ENCODE peak calls at places on chromosomes 12 and 14, in ten cellular contexts. S is right atrium auricular region, P is anterior cingulate cortex, L is kidney epithelial cell, A is mammary epithelial cell, F is Karpas-422, K is astrocyte of the spinal cord, Q is renal cortical epithelial cell, H is iris pigment epithelial cell, T is head of caudate nucleus. D is an unnamed sample.

GRCh38 chr12:55842681-55843429 is at the start of gene MMP19:
- DNase-seq in S (no peak), P (no peak), L (no peak), A (peak), F (no peak), K (peak), Q (peak), H (peak), T (no peak), D (peak)

GRCh38 chr12:54352022-54352531 is 12.2 kb downstream of the GPR84 start:
- DNase-seq in S (no peak), P (peak), L (peak), A (no peak), F (no peak), K (peak), Q (peak), H (peak), T (peak), D (peak)

GRCh38 chr12:54411398-54412241 is 7.4 kb downstream of the ITGA5 start:
- DNase-seq in S (peak), P (no peak), L (peak), A (peak), F (peak), K (peak), Q (peak), H (peak), T (no peak), D (peak)

GRCh38 chr14:21734457-21735074 is 60.9 kb upstream of the OR4E1 start:
- DNase-seq in S (no peak), P (no peak), L (peak), A (peak), F (peak), K (peak), Q (peak), H (peak), T (peak), D (peak)

GRCh38 chr12:31355747-31356107 is 29.8 kb upstream of the SINHCAF start:
- DNase-seq in S (no peak), P (no peak), L (no peak), A (no peak), F (no peak), K (no peak), Q (no peak), H (no peak), T (no peak), D (no peak)

GRCh38 chr14:65019944-65020566 is 33.4 kb downstream of the FNTB start:
- DNase-seq in S (no peak), P (no peak), L (peak), A (peak), F (peak), K (peak), Q (peak), H (peak), T (peak), D (peak)

GRCh38 chr12:90645181-90645580 is 309.8 kb downstream of the CCER1 start:
- DNase-seq in S (no peak), P (no peak), L (no peak), A (no peak), F (no peak), K (no peak), Q (no peak), H (no peak), T (no peak), D (no peak)

GRCh38 chr12:75481774-75482173 is 1.2 kb downstream of the GLIPR1 start:
- DNase-seq in S (no peak), P (no peak), L (no peak), A (peak), F (peak), K (peak), Q (peak), H (peak), T (no peak), D (peak)

GRCh38 chr12:96908170-96908675 is 1.2 kb downstream of the NEDD1 start:
- DNase-seq in S (no peak), P (no peak), L (no peak), A (peak), F (no peak), K (no peak), Q (peak), H (no peak), T (no peak), D (peak)

GRCh38 chr12:76670776-76671175 is 93.1 kb upstream of the ZDHHC17 start:
- DNase-seq in S (no peak), P (no peak), L (peak), A (peak), F (no peak), K (peak), Q (peak), H (peak), T (no peak), D (peak)

GRCh38 chr14:56217380-56218045 is 99.3 kb downstream of the PELI2 start:
- DNase-seq in S (no peak), P (no peak), L (no peak), A (no peak), F (no peak), K (no peak), Q (peak), H (no peak), T (no peak), D (no peak)

GRCh38 chr14:104882325-104882973 is 17.4 kb downstream of the CEP170B start:
- DNase-seq in S (no peak), P (no peak), L (no peak), A (peak), F (peak), K (no peak), Q (peak), H (peak), T (no peak), D (no peak)

GRCh38 chr14:79483472-79483871 is 727.8 kb downstream of the DIO2 start:
- DNase-seq in S (no peak), P (no peak), L (peak), A (no peak), F (no peak), K (peak), Q (peak), H (peak), T (no peak), D (peak)

GRCh38 chr14:87443787-87444186 is 549.2 kb downstream of the GALC start:
- DNase-seq in S (no peak), P (no peak), L (no peak), A (peak), F (no peak), K (no peak), Q (peak), H (no peak), T (no peak), D (peak)

GRCh38 chr12:78568326-78569020 is 296.1 kb upstream of the SYT1 start:
- DNase-seq in S (no peak), P (no peak), L (peak), A (peak), F (no peak), K (peak), Q (peak), H (peak), T (no peak), D (peak)

GRCh38 chr12:46579474-46579873 is 206.9 kb upstream of the SLC38A2 start:
- DNase-seq in S (no peak), P (no peak), L (no peak), A (no peak), F (no peak), K (no peak), Q (no peak), H (peak), T (no peak), D (no peak)

GRCh38 chr14:68285421-68286179 is 466.0 kb downstream of the RAD51B start:
- DNase-seq in S (no peak), P (no peak), L (no peak), A (no peak), F (no peak), K (no peak), Q (no peak), H (no peak), T (no peak), D (peak)

GRCh38 chr12:114221976-114222630 is 183.8 kb downstream of the TBX5 start:
- DNase-seq in S (no peak), P (no peak), L (no peak), A (no peak), F (no peak), K (no peak), Q (no peak), H (no peak), T (no peak), D (peak)

GRCh38 chr12:20620311-20620710 is 74.8 kb upstream of the SLCO1C1 start:
- DNase-seq in S (no peak), P (no peak), L (no peak), A (no peak), F (no peak), K (no peak), Q (no peak), H (peak), T (no peak), D (no peak)

GRCh38 chr12:9798008-9798619 is 29.2 kb upstream of the KLRF1 start:
- DNase-seq in S (no peak), P (no peak), L (peak), A (peak), F (peak), K (peak), Q (peak), H (peak), T (no peak), D (peak)

D was measured in GM23248.